ENCODE peak calls at places on chromosome 18, in eight cellular contexts. One of them, this sample, is unnamed.

GRCh38 chr18:40867452-40867851 is 1087.6 kb upstream of the PIK3C3 start:
- DNase-seq in A549: no peak
- DNase-seq in tibial nerve: no peak
- DNase-seq in ovary: no peak
- DNase-seq in K562: no peak
- DNase-seq in HepG2: no peak
- DNase-seq in sigmoid colon: no peak
- DNase-seq in stomach: no peak
- DNase-seq in this sample: no peak

GRCh38 chr18:24027156-24027555 is 12.6 kb downstream of the TTC39C start:
- DNase-seq in A549: no peak
- DNase-seq in tibial nerve: peak; percentile 52
- DNase-seq in ovary: peak; percentile 82
- DNase-seq in K562: no peak
- DNase-seq in HepG2: no peak
- DNase-seq in sigmoid colon: peak; percentile 81
- DNase-seq in stomach: no peak
- DNase-seq in this sample: peak; percentile 70

GRCh38 chr18:61290616-61291015 is 42.6 kb upstream of the CDH20 start:
- DNase-seq in A549: no peak
- DNase-seq in tibial nerve: no peak
- DNase-seq in ovary: no peak
- DNase-seq in K562: no peak
- DNase-seq in HepG2: no peak
- DNase-seq in sigmoid colon: no peak
- DNase-seq in stomach: no peak
- DNase-seq in this sample: no peak

GRCh38 chr18:2847341-2848144 is 737 bp downstream of the EMILIN2 start:
- DNase-seq in A549: no peak
- DNase-seq in tibial nerve: peak; percentile 17
- DNase-seq in ovary: peak; percentile 62
- DNase-seq in K562: peak; percentile 74
- DNase-seq in HepG2: no peak
- DNase-seq in sigmoid colon: peak; percentile 68
- DNase-seq in stomach: no peak
- DNase-seq in this sample: no peak

GRCh38 chr18:56992777-56993176 is 154.1 kb upstream of the BOD1L2 start:
- DNase-seq in A549: no peak
- DNase-seq in tibial nerve: no peak
- DNase-seq in ovary: no peak
- DNase-seq in K562: no peak
- DNase-seq in HepG2: no peak
- DNase-seq in sigmoid colon: no peak
- DNase-seq in stomach: no peak
- DNase-seq in this sample: no peak

GRCh38 chr18:40673150-40673549 is 1281.9 kb upstream of the PIK3C3 start:
- DNase-seq in A549: no peak
- DNase-seq in tibial nerve: no peak
- DNase-seq in ovary: no peak
- DNase-seq in K562: no peak
- DNase-seq in HepG2: no peak
- DNase-seq in sigmoid colon: no peak
- DNase-seq in stomach: no peak
- DNase-seq in this sample: no peak

GRCh38 chr18:36331541-36331971 is 34.0 kb downstream of the FHOD3 start:
- DNase-seq in A549: no peak
- DNase-seq in tibial nerve: no peak
- DNase-seq in ovary: no peak
- DNase-seq in K562: no peak
- DNase-seq in HepG2: no peak
- DNase-seq in sigmoid colon: no peak
- DNase-seq in stomach: no peak
- DNase-seq in this sample: no peak

GRCh38 chr18:70553245-70553960 is 264.6 kb downstream of the SOCS6 start:
- DNase-seq in A549: no peak
- DNase-seq in tibial nerve: no peak
- DNase-seq in ovary: no peak
- DNase-seq in K562: no peak
- DNase-seq in HepG2: no peak
- DNase-seq in sigmoid colon: no peak
- DNase-seq in stomach: no peak
- DNase-seq in this sample: no peak

GRCh38 chr18:39870586-39870985 is 2084.4 kb upstream of the PIK3C3 start:
- DNase-seq in A549: no peak
- DNase-seq in tibial nerve: no peak
- DNase-seq in ovary: no peak
- DNase-seq in K562: no peak
- DNase-seq in HepG2: no peak
- DNase-seq in sigmoid colon: no peak
- DNase-seq in stomach: no peak
- DNase-seq in this sample: no peak

GRCh38 chr18:63143246-63143847 is 176.2 kb downstream of the BCL2 start:
- DNase-seq in A549: no peak
- DNase-seq in tibial nerve: no peak
- DNase-seq in ovary: no peak
- DNase-seq in K562: no peak
- DNase-seq in HepG2: no peak
- DNase-seq in sigmoid colon: no peak
- DNase-seq in stomach: no peak
- DNase-seq in this sample: no peak

GRCh38 chr18:63148449-63149199 is 170.9 kb downstream of the BCL2 start:
- DNase-seq in A549: no peak
- DNase-seq in tibial nerve: peak; percentile 55
- DNase-seq in ovary: peak; percentile 73
- DNase-seq in K562: no peak
- DNase-seq in HepG2: no peak
- DNase-seq in sigmoid colon: peak; percentile 79
- DNase-seq in stomach: no peak
- DNase-seq in this sample: no peak

GRCh38 chr18:809985-810642 is 1.9 kb downstream of the YES1 start:
- DNase-seq in A549: no peak
- DNase-seq in tibial nerve: no peak
- DNase-seq in ovary: no peak
- DNase-seq in K562: no peak
- DNase-seq in HepG2: no peak
- DNase-seq in sigmoid colon: no peak
- DNase-seq in stomach: no peak
- DNase-seq in this sample: no peak

GRCh38 chr18:50097702-50098101 is 97.2 kb downstream of the MYO5B start:
- DNase-seq in A549: no peak
- DNase-seq in tibial nerve: no peak
- DNase-seq in ovary: no peak
- DNase-seq in K562: no peak
- DNase-seq in HepG2: peak; percentile 24
- DNase-seq in sigmoid colon: no peak
- DNase-seq in stomach: peak; percentile 73
- DNase-seq in this sample: no peak

GRCh38 chr18:58205087-58205779 is 161.2 kb downstream of the NEDD4L start:
- DNase-seq in A549: no peak
- DNase-seq in tibial nerve: no peak
- DNase-seq in ovary: peak; percentile 47
- DNase-seq in K562: no peak
- DNase-seq in HepG2: no peak
- DNase-seq in sigmoid colon: no peak
- DNase-seq in stomach: no peak
- DNase-seq in this sample: no peak

GRCh38 chr18:3256693-3257626 is 5.0 kb upstream of the MYL12B start:
- DNase-seq in A549: no peak
- DNase-seq in tibial nerve: no peak
- DNase-seq in ovary: no peak
- DNase-seq in K562: no peak
- DNase-seq in HepG2: peak; percentile 84
- DNase-seq in sigmoid colon: no peak
- DNase-seq in stomach: peak; percentile 49
- DNase-seq in this sample: no peak

GRCh38 chr18:78293516-78293915 is 686.1 kb upstream of the SALL3 start:
- DNase-seq in A549: no peak
- DNase-seq in tibial nerve: no peak
- DNase-seq in ovary: no peak
- DNase-seq in K562: no peak
- DNase-seq in HepG2: no peak
- DNase-seq in sigmoid colon: no peak
- DNase-seq in stomach: no peak
- DNase-seq in this sample: no peak

GRCh38 chr18:69567813-69568488 is 167.3 kb downstream of the DOK6 start:
- DNase-seq in A549: no peak
- DNase-seq in tibial nerve: no peak
- DNase-seq in ovary: no peak
- DNase-seq in K562: no peak
- DNase-seq in HepG2: peak; percentile 63
- DNase-seq in sigmoid colon: no peak
- DNase-seq in stomach: no peak
- DNase-seq in this sample: no peak

GRCh38 chr18:49495074-49495473 is 8.0 kb upstream of the C18orf32 start:
- DNase-seq in A549: no peak
- DNase-seq in tibial nerve: no peak
- DNase-seq in ovary: no peak
- DNase-seq in K562: no peak
- DNase-seq in HepG2: no peak
- DNase-seq in sigmoid colon: no peak
- DNase-seq in stomach: no peak
- DNase-seq in this sample: no peak

GRCh38 chr18:62771494-62771893 is 56.2 kb downstream of the PHLPP1 start:
- DNase-seq in A549: no peak
- DNase-seq in tibial nerve: no peak
- DNase-seq in ovary: no peak
- DNase-seq in K562: no peak
- DNase-seq in HepG2: no peak
- DNase-seq in sigmoid colon: no peak
- DNase-seq in stomach: no peak
- DNase-seq in this sample: no peak

GRCh38 chr18:12304351-12305210 is 3.5 kb upstream of the TUBB6 start:
- DNase-seq in A549: no peak
- DNase-seq in tibial nerve: no peak
- DNase-seq in ovary: peak; percentile 8
- DNase-seq in K562: no peak
- DNase-seq in HepG2: no peak
- DNase-seq in sigmoid colon: peak; percentile 34
- DNase-seq in stomach: peak; percentile 58
- DNase-seq in this sample: peak; percentile 72

GRCh38 chr18:64409511-64409910 is 260.6 kb upstream of the LINC00305 start:
- DNase-seq in A549: no peak
- DNase-seq in tibial nerve: no peak
- DNase-seq in ovary: no peak
- DNase-seq in K562: no peak
- DNase-seq in HepG2: no peak
- DNase-seq in sigmoid colon: no peak
- DNase-seq in stomach: no peak
- DNase-seq in this sample: no peak

GRCh38 chr18:35051978-35052377 is 10.8 kb downstream of the MAPRE2 start:
- DNase-seq in A549: no peak
- DNase-seq in tibial nerve: no peak
- DNase-seq in ovary: no peak
- DNase-seq in K562: no peak
- DNase-seq in HepG2: no peak
- DNase-seq in sigmoid colon: no peak
- DNase-seq in stomach: no peak
- DNase-seq in this sample: no peak
- H3K4me1 ChIP-seq in A549: peaks cover 9% of the 10 kb centered on the region
- H3K4me1 ChIP-seq in tibial nerve: peaks cover 63% of the 10 kb centered on the region
- H3K4me1 ChIP-seq in ovary: peaks cover 10% of the 10 kb centered on the region
- H3K4me1 ChIP-seq in K562: peaks cover 8% of the 10 kb centered on the region
- H3K4me1 ChIP-seq in HepG2: peaks cover 30% of the 10 kb centered on the region
- H3K4me1 ChIP-seq in sigmoid colon: peaks cover 20% of the 10 kb centered on the region
- H3K4me1 ChIP-seq in stomach: peaks cover 12% of the 10 kb centered on the region
- H3K4me1 ChIP-seq in this sample: peaks cover 20% of the 10 kb centered on the region

DNA sequence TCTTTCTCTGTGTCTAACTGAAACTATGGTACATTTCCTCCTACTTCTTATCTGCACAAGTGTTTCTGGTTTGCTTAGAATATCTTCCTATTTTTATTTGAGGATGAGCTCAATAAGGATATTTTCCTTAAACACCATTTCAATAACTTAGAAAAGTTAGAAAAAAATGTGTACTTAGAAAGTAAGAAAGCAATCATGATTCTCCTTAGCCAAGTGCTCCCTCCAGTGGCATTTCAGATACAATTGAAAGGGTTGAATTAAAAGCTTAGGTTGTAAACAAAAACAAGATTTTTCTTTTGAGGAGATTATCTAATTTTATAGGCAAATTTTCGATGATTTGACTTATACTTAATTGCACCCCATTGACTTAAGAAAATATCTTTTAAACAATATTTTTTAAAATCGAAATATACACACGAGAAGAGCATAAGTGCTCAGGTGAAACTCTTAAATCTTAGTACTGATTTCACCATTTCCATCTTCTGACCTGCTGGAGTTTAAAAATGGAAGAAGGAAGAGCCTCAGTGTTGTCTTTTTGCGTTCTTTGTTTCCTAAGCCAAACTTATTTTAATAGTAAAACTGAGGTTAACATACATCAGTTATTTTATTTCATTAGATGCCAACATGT is 26.9 kb downstream of the C18orf63 start:
- DNase-seq in A549: no peak
- DNase-seq in tibial nerve: peak; percentile 46
- DNase-seq in ovary: peak; percentile 47
- DNase-seq in K562: peak; percentile 4
- DNase-seq in HepG2: peak; percentile 58
- DNase-seq in sigmoid colon: no peak
- DNase-seq in stomach: peak; percentile 30
- DNase-seq in this sample: no peak
- TF ChIP-seq EP300 in A549: no peak
- TF ChIP-seq EP300 in tibial nerve: no peak
- TF ChIP-seq EP300 in ovary: no peak
- TF ChIP-seq EP300 in K562: no peak
- TF ChIP-seq EP300 in HepG2: no peak
- TF ChIP-seq EP300 in sigmoid colon: no peak
- TF ChIP-seq EP300 in stomach: no peak
- TF ChIP-seq EP300 in this sample: no peak

GRCh38 chr18:5288517-5288935 is 7.0 kb downstream of the ZBTB14 start:
- DNase-seq in A549: no peak
- DNase-seq in tibial nerve: no peak
- DNase-seq in ovary: no peak
- DNase-seq in K562: no peak
- DNase-seq in HepG2: no peak
- DNase-seq in sigmoid colon: no peak
- DNase-seq in stomach: no peak
- DNase-seq in this sample: no peak
- H3K4me1 ChIP-seq in A549: no peaks in the 10 kb centered on the region
- H3K4me1 ChIP-seq in tibial nerve: peaks cover 3% of the 10 kb centered on the region
- H3K4me1 ChIP-seq in ovary: no peaks in the 10 kb centered on the region
- H3K4me1 ChIP-seq in K562: no peaks in the 10 kb centered on the region
- H3K4me1 ChIP-seq in HepG2: peaks cover 5% of the 10 kb centered on the region
- H3K4me1 ChIP-seq in sigmoid colon: peaks cover under 1% of the 10 kb centered on the region
- H3K4me1 ChIP-seq in stomach: no peaks in the 10 kb centered on the region
- H3K4me1 ChIP-seq in this sample: peaks cover 5% of the 10 kb centered on the region

DNA sequence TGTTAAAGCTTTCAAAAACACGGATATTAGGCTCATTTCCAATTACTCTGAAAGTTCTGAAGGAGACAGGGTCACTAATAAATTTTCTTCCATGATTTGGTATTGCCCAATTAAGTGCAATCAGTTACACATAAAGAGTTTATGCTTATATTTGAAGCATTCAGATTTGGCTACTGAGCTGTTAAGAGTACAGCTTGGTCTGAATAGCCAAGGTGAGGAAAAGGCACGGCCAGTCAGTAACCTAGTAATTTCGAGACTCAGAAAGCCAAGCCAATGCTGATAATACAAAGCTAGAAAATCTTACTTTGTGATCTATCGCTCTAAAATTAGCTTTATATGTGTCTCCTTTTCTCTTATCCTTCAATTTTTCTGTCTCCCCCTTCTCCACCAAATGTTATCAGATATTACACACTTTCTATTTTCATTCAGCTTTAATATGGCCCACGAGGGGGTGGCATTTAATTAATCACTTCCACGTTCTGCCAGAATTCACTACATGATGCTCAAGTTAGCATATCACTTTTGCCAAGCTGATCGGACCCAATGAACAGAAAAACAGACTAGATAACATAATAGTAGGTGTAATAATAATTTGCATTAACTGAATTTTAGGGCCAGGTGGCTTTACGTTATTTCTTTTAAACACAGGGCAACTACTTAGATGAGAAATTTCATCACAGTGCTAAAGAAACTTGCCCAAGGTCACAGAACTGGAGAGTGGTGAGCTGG is 138.4 kb downstream of the TCF4 start:
- DNase-seq in A549: no peak
- DNase-seq in tibial nerve: no peak
- DNase-seq in ovary: no peak
- DNase-seq in K562: no peak
- DNase-seq in HepG2: no peak
- DNase-seq in sigmoid colon: no peak
- DNase-seq in stomach: no peak
- DNase-seq in this sample: no peak
- TF ChIP-seq EP300 in A549: no peak
- TF ChIP-seq EP300 in tibial nerve: no peak
- TF ChIP-seq EP300 in ovary: no peak
- TF ChIP-seq EP300 in K562: no peak
- TF ChIP-seq EP300 in HepG2: no peak
- TF ChIP-seq EP300 in sigmoid colon: no peak
- TF ChIP-seq EP300 in stomach: no peak
- TF ChIP-seq EP300 in this sample: no peak

This sample was measured in suprapubic skin.